ENCODE peak calls at places on chromosome 17, in four cellular contexts. One of them, this sample, is unnamed.

GRCh38 chr17:12632785-12633184 is 32.9 kb upstream of the MYOCD start:
- DNase-seq in uterus: no peak
- DNase-seq in transverse colon: no peak
- DNase-seq in sigmoid colon: no peak
- DNase-seq in this sample: no peak

GRCh38 chr17:32341141-32341856 is 674 bp downstream of the C17orf75 start:
- DNase-seq in transverse colon: no peak
- DNase-seq in sigmoid colon: no peak
- DNase-seq in uterus: no peak
- DNase-seq in this sample: no peak

GRCh38 chr17:17724307-17724921 is 43.2 kb downstream of the RAI1 start:
- DNase-seq in transverse colon: no peak
- DNase-seq in sigmoid colon: no peak
- DNase-seq in uterus: no peak
- DNase-seq in this sample: peak; percentile 85

GRCh38 chr17:35541434-35541833 is 4.0 kb upstream of the SLFN12L start:
- DNase-seq in sigmoid colon: no peak
- DNase-seq in uterus: no peak
- DNase-seq in transverse colon: no peak
- DNase-seq in this sample: no peak

GRCh38 chr17:66964930-66965800 is 658 bp downstream of the CACNG4 start:
- DNase-seq in sigmoid colon: no peak
- DNase-seq in uterus: no peak
- DNase-seq in transverse colon: no peak
- DNase-seq in this sample: peak; percentile 90

GRCh38 chr17:51652529-51652928 is 392.2 kb downstream of the UTP18 start:
- DNase-seq in sigmoid colon: no peak
- DNase-seq in uterus: no peak
- DNase-seq in transverse colon: no peak
- DNase-seq in this sample: no peak

GRCh38 chr17:34452769-34453168 is 89.7 kb upstream of the CCL1 start:
- DNase-seq in uterus: no peak
- DNase-seq in sigmoid colon: no peak
- DNase-seq in transverse colon: no peak
- DNase-seq in this sample: no peak

GRCh38 chr17:63701477-63702222 is 1.7 kb upstream of the LIMD2 start:
- DNase-seq in transverse colon: peak; percentile 49
- DNase-seq in sigmoid colon: no peak
- DNase-seq in uterus: no peak
- DNase-seq in this sample: peak; percentile 78

GRCh38 chr17:50218771-50219315 is 17.4 kb upstream of the COL1A1 start:
- DNase-seq in transverse colon: no peak
- DNase-seq in sigmoid colon: peak; percentile 73
- DNase-seq in uterus: no peak
- DNase-seq in this sample: no peak

GRCh38 chr17:78324391-78325075 is 35.3 kb downstream of the SOCS3 start:
- DNase-seq in transverse colon: peak; percentile 60
- DNase-seq in sigmoid colon: peak; percentile 94
- DNase-seq in uterus: peak; percentile 87
- DNase-seq in this sample: peak; percentile 61

GRCh38 chr17:7931709-7932482 is at the start of the genes CNTROB and TRAPPC1:
- DNase-seq in sigmoid colon: peak; percentile 100
- DNase-seq in transverse colon: peak; percentile 100
- DNase-seq in uterus: peak; percentile 100
- DNase-seq in this sample: peak; percentile 100

GRCh38 chr17:63881935-63882601 is at the start of gene GH2:
- DNase-seq in sigmoid colon: no peak
- DNase-seq in transverse colon: peak; percentile 50
- DNase-seq in uterus: peak; percentile 28
- DNase-seq in this sample: no peak

GRCh38 chr17:77145635-77146632 is 5.2 kb downstream of the SEC14L1 start:
- DNase-seq in sigmoid colon: peak; percentile 83
- DNase-seq in uterus: no peak
- DNase-seq in transverse colon: peak; percentile 67
- DNase-seq in this sample: peak; percentile 89

GRCh38 chr17:63820963-63821561 is 6.2 kb upstream of the PSMC5 start:
- DNase-seq in transverse colon: no peak
- DNase-seq in uterus: no peak
- DNase-seq in sigmoid colon: no peak
- DNase-seq in this sample: no peak

GRCh38 chr17:19943026-19943425 is 34.6 kb downstream of the AKAP10 start:
- DNase-seq in transverse colon: no peak
- DNase-seq in sigmoid colon: no peak
- DNase-seq in uterus: no peak
- DNase-seq in this sample: no peak

GRCh38 chr17:81939881-81940385 is 2.8 kb upstream of the PYCR1 start:
- DNase-seq in transverse colon: no peak
- DNase-seq in uterus: peak; percentile 64
- DNase-seq in sigmoid colon: peak; percentile 71
- DNase-seq in this sample: peak; percentile 77

GRCh38 chr17:14051692-14052091 is 17.6 kb upstream of the COX10 start:
- DNase-seq in uterus: no peak
- DNase-seq in transverse colon: no peak
- DNase-seq in sigmoid colon: no peak
- DNase-seq in this sample: no peak

GRCh38 chr17:79320331-79320730 is 245.7 kb downstream of the ENGASE start:
- DNase-seq in sigmoid colon: no peak
- DNase-seq in uterus: no peak
- DNase-seq in transverse colon: no peak
- DNase-seq in this sample: no peak

GRCh38 chr17:81557276-81558114 is 5.3 kb upstream of the FAAP100 start:
- DNase-seq in sigmoid colon: no peak
- DNase-seq in transverse colon: no peak
- DNase-seq in uterus: no peak
- DNase-seq in this sample: no peak

GRCh38 chr17:68863091-68863652 is 92.0 kb downstream of the ABCA8 start:
- DNase-seq in transverse colon: no peak
- DNase-seq in uterus: no peak
- DNase-seq in sigmoid colon: no peak
- DNase-seq in this sample: no peak

GRCh38 chr17:8237886-8238285 is 10.0 kb downstream of the CTC1 start:
- DNase-seq in uterus: no peak
- DNase-seq in transverse colon: no peak
- DNase-seq in sigmoid colon: no peak
- DNase-seq in this sample: no peak

GRCh38 chr17:65193305-65194293 is 56.4 kb downstream of the RGS9 start:
- DNase-seq in uterus: no peak
- DNase-seq in sigmoid colon: no peak
- DNase-seq in transverse colon: no peak
- DNase-seq in this sample: no peak

GRCh38 chr17:46948544-46948943 is 25.6 kb downstream of the GOSR2 start:
- DNase-seq in transverse colon: no peak
- DNase-seq in sigmoid colon: no peak
- DNase-seq in uterus: no peak
- DNase-seq in this sample: no peak

GRCh38 chr17:28846231-28846630 is 3.6 kb upstream of the FAM222B start:
- DNase-seq in sigmoid colon: no peak
- DNase-seq in uterus: no peak
- DNase-seq in transverse colon: no peak
- DNase-seq in this sample: no peak

GRCh38 chr17:21242780-21243515 is 10.3 kb downstream of the NATD1 start:
- DNase-seq in uterus: no peak
- DNase-seq in transverse colon: no peak
- DNase-seq in sigmoid colon: no peak
- DNase-seq in this sample: no peak

GRCh38 chr17:68387485-68387884 is 69.8 kb downstream of the WIPI1 start:
- DNase-seq in uterus: no peak
- DNase-seq in sigmoid colon: peak; percentile 13
- DNase-seq in transverse colon: no peak
- DNase-seq in this sample: no peak

GRCh38 chr17:12765544-12765943 is 23.8 kb upstream of the ARHGAP44 start:
- DNase-seq in transverse colon: no peak
- DNase-seq in sigmoid colon: no peak
- DNase-seq in uterus: peak; percentile 26
- DNase-seq in this sample: no peak

GRCh38 chr17:82200743-82201497 is 11.7 kb downstream of the CCDC57 start:
- DNase-seq in transverse colon: no peak
- DNase-seq in sigmoid colon: no peak
- DNase-seq in uterus: no peak
- DNase-seq in this sample: no peak

GRCh38 chr17:81424151-81424550 is 28.9 kb downstream of the BAHCC1 start:
- DNase-seq in transverse colon: no peak
- DNase-seq in sigmoid colon: no peak
- DNase-seq in uterus: no peak
- DNase-seq in this sample: peak; percentile 39

GRCh38 chr17:55405600-55405999 is 16.0 kb downstream of the MMD start:
- DNase-seq in transverse colon: no peak
- DNase-seq in sigmoid colon: no peak
- DNase-seq in uterus: no peak
- DNase-seq in this sample: no peak

GRCh38 chr17:55407641-55408566 is 13.7 kb downstream of the MMD start:
- DNase-seq in sigmoid colon: no peak
- DNase-seq in uterus: no peak
- DNase-seq in transverse colon: no peak
- DNase-seq in this sample: no peak

GRCh38 chr17:55398689-55399088 is 22.9 kb downstream of the MMD start:
- DNase-seq in sigmoid colon: no peak
- DNase-seq in uterus: no peak
- DNase-seq in transverse colon: no peak
- DNase-seq in this sample: no peak

DNA sequence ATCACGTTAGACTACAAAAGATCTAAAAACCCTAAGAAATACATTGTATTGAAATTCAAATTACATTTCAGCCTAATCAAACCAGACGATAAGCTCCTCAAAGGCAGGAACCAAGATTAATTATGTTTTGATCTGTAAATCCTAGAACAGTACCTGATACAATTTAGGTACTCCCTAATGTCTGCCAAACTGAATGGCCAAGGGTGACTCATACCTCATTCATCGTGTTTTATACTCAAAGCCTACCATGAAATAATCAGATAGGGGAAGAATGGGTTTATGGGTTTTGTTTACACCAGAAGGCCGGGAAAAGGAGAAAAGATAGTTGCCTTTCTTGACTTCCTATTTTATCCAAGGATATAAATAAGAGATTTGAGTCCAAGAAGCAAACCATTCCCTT is 19.3 kb downstream of the MMD start:
- DNase-seq in transverse colon: no peak
- DNase-seq in uterus: no peak
- DNase-seq in sigmoid colon: no peak
- DNase-seq in this sample: no peak
- H3K4me3 ChIP-seq in transverse colon: no peak overlapping the region
- H3K4me3 ChIP-seq in uterus: no peak overlapping the region
- H3K4me3 ChIP-seq in sigmoid colon: no peak overlapping the region
- H3K4me3 ChIP-seq in this sample: no peak overlapping the region

GRCh38 chr17:40248507-40248906 is 29.4 kb downstream of the WIPF2 start:
- DNase-seq in sigmoid colon: no peak
- DNase-seq in transverse colon: no peak
- DNase-seq in uterus: no peak
- DNase-seq in this sample: no peak

GRCh38 chr17:40251576-40251975 is 32.5 kb downstream of the WIPF2 start:
- DNase-seq in uterus: peak; percentile 54
- DNase-seq in transverse colon: peak; percentile 44
- DNase-seq in sigmoid colon: peak; percentile 81
- DNase-seq in this sample: no peak

GRCh38 chr17:40244255-40244654 is 25.2 kb downstream of the WIPF2 start:
- DNase-seq in transverse colon: no peak
- DNase-seq in uterus: no peak
- DNase-seq in sigmoid colon: no peak
- DNase-seq in this sample: no peak

GRCh38 chr17:40243756-40244155 is 24.7 kb downstream of the WIPF2 start:
- DNase-seq in transverse colon: no peak
- DNase-seq in uterus: no peak
- DNase-seq in sigmoid colon: no peak
- DNase-seq in this sample: no peak

GRCh38 chr17:40247926-40248495 is 28.9 kb downstream of the WIPF2 start:
- DNase-seq in transverse colon: no peak
- DNase-seq in uterus: no peak
- DNase-seq in sigmoid colon: no peak
- DNase-seq in this sample: no peak
- H3K27ac ChIP-seq in transverse colon: no peak overlapping the region
- H3K27ac ChIP-seq in uterus: peak overlapping the region; percentile 25
- H3K27ac ChIP-seq in sigmoid colon: no peak overlapping the region
- H3K27ac ChIP-seq in this sample: no peak overlapping the region

GRCh38 chr17:45319239-45319703 is 2.5 kb upstream of the MAP3K14 start:
- DNase-seq in sigmoid colon: no peak
- DNase-seq in transverse colon: no peak
- DNase-seq in uterus: no peak
- DNase-seq in this sample: no peak

GRCh38 chr17:45318561-45319230 is 1.9 kb upstream of the MAP3K14 start:
- DNase-seq in transverse colon: no peak
- DNase-seq in sigmoid colon: no peak
- DNase-seq in uterus: no peak
- DNase-seq in this sample: no peak

GRCh38 chr17:45316271-45317112 is at the start of gene MAP3K14:
- DNase-seq in transverse colon: peak; percentile 77
- DNase-seq in sigmoid colon: peak; percentile 89
- DNase-seq in uterus: peak; percentile 72
- DNase-seq in this sample: peak; percentile 96

GRCh38 chr17:45315583-45316270 is 1.1 kb downstream of the MAP3K14 start:
- DNase-seq in uterus: no peak
- DNase-seq in sigmoid colon: no peak
- DNase-seq in transverse colon: no peak
- DNase-seq in this sample: no peak

DNA sequence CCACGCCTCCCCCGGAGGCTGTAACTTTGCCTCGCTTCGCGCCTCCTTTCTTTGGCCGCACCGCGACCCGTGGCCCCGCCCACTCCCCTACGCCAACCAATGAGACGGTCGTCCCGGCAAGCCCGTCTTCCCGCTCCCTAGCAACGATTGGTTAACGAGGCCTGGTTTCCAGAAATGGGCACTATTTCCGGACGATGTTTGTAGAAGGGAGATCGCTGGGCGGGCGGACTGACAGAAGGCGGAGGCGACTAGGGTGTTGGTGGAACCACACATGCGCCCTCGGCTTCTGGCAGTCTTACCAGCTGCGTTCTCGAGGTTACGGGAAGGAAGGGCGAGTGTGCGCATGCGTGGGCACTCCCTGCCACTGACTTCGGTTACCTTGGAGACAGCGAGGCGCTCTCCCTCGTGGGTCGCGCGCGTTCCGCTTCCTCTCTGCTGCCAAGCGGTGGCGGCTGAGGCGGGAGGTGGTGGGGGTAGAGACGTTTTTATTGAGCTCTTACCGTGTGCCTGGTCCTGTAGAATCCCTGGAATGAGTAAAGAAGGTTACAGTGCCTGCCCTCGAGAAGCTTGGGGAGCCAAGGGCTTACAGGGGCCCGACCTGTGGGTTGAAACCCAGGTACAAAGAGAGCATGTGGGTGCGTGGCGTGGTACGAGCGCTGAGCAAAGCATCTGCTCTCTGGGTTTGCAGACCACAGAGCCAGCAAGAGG is 447 bp upstream of the MAP3K14 start:
- DNase-seq in transverse colon: peak; percentile 100
- DNase-seq in uterus: peak; percentile 100
- DNase-seq in sigmoid colon: peak; percentile 100
- DNase-seq in this sample: peak; percentile 100
- TF ChIP-seq POLR2A in transverse colon: peak; percentile 19
- TF ChIP-seq POLR2A in uterus: peak; percentile 9
- TF ChIP-seq POLR2A in sigmoid colon: peak; percentile 33
- TF ChIP-seq POLR2A in this sample: no peak

GRCh38 chr17:75633484-75634375 is 496 bp downstream of the SMIM5 start:
- DNase-seq in sigmoid colon: peak; percentile 95
- DNase-seq in transverse colon: peak; percentile 92
- DNase-seq in uterus: peak; percentile 92
- DNase-seq in this sample: peak; percentile 92
- H3K4me3 ChIP-seq in sigmoid colon: peak overlapping the region; percentile 35
- H3K4me3 ChIP-seq in transverse colon: peak overlapping the region; percentile 1
- H3K4me3 ChIP-seq in uterus: peak overlapping the region; percentile 6
- H3K4me3 ChIP-seq in this sample: peak overlapping the region; percentile 11